ENCODE peak calls at places on chromosomes 2 and 18, in six cellular contexts. One of them, this sample, is unnamed. For H3K27me3, the result is how much of the 10 kb centered on the place peaks cover.

GRCh38 chr2:129253461-129253812 is 726.0 kb upstream of the RAB6C start:
- DNase-seq in heart left ventricle: no peak
- DNase-seq in mesendoderm: peak
- DNase-seq in lung: no peak
- DNase-seq in kidney epithelial cell: no peak
- DNase-seq in IMR-90: no peak
- DNase-seq in this sample: no peak

GRCh38 chr18:49548266-49548665 is 13.6 kb upstream of the LIPG start:
- DNase-seq in heart left ventricle: no peak
- DNase-seq in mesendoderm: no peak
- DNase-seq in lung: no peak
- DNase-seq in kidney epithelial cell: peak
- DNase-seq in IMR-90: peak
- DNase-seq in this sample: peak

GRCh38 chr2:175577405-175577986 is 396.0 kb upstream of the ATP5MC3 start:
- DNase-seq in heart left ventricle: no peak
- DNase-seq in mesendoderm: no peak
- DNase-seq in lung: no peak
- DNase-seq in kidney epithelial cell: no peak
- DNase-seq in IMR-90: no peak
- DNase-seq in this sample: no peak

GRCh38 chr2:67974564-67975430 is 88.0 kb downstream of the C1D start:
- DNase-seq in heart left ventricle: peak
- DNase-seq in mesendoderm: no peak
- DNase-seq in lung: peak
- DNase-seq in kidney epithelial cell: no peak
- DNase-seq in IMR-90: no peak
- DNase-seq in this sample: no peak

GRCh38 chr18:79798999-79799370 is 1.2 kb downstream of the KCNG2 start:
- DNase-seq in heart left ventricle: no peak
- DNase-seq in mesendoderm: no peak
- DNase-seq in lung: no peak
- DNase-seq in kidney epithelial cell: no peak
- DNase-seq in IMR-90: no peak
- DNase-seq in this sample: no peak

GRCh38 chr2:226427538-226428307 is 371.9 kb downstream of the IRS1 start:
- DNase-seq in heart left ventricle: no peak
- DNase-seq in mesendoderm: peak
- DNase-seq in lung: no peak
- DNase-seq in kidney epithelial cell: peak
- DNase-seq in IMR-90: peak
- DNase-seq in this sample: peak

GRCh38 chr2:229571243-229571642 is 143.1 kb downstream of the DNER start:
- DNase-seq in heart left ventricle: no peak
- DNase-seq in mesendoderm: no peak
- DNase-seq in lung: no peak
- DNase-seq in kidney epithelial cell: no peak
- DNase-seq in IMR-90: no peak
- DNase-seq in this sample: no peak

GRCh38 chr2:109369671-109370191 is 240.7 kb downstream of the SH3RF3 start:
- DNase-seq in heart left ventricle: no peak
- DNase-seq in mesendoderm: no peak
- DNase-seq in lung: no peak
- DNase-seq in kidney epithelial cell: no peak
- DNase-seq in IMR-90: no peak
- DNase-seq in this sample: peak

GRCh38 chr2:70703900-70704549 is 64.0 kb downstream of the ADD2 start:
- DNase-seq in heart left ventricle: no peak
- DNase-seq in mesendoderm: peak
- DNase-seq in lung: no peak
- DNase-seq in kidney epithelial cell: no peak
- DNase-seq in IMR-90: no peak
- DNase-seq in this sample: no peak

GRCh38 chr2:44918095-44918775 is 23.3 kb upstream of the SIX3 start:
- DNase-seq in heart left ventricle: no peak
- DNase-seq in mesendoderm: no peak
- DNase-seq in lung: no peak
- DNase-seq in kidney epithelial cell: peak
- DNase-seq in IMR-90: no peak
- DNase-seq in this sample: peak

GRCh38 chr2:2763351-2763997 is 432.4 kb upstream of the MYT1L start:
- DNase-seq in heart left ventricle: no peak
- DNase-seq in mesendoderm: no peak
- DNase-seq in lung: no peak
- DNase-seq in kidney epithelial cell: peak
- DNase-seq in IMR-90: no peak
- DNase-seq in this sample: no peak

GRCh38 chr2:98936917-98937351 is 909 bp upstream of the CRACDL start:
- DNase-seq in heart left ventricle: no peak
- DNase-seq in mesendoderm: peak
- DNase-seq in lung: no peak
- DNase-seq in kidney epithelial cell: no peak
- DNase-seq in IMR-90: no peak
- DNase-seq in this sample: no peak

GRCh38 chr2:98936133-98936916 is at the start of gene CRACDL:
- DNase-seq in heart left ventricle: no peak
- DNase-seq in mesendoderm: peak
- DNase-seq in lung: no peak
- DNase-seq in kidney epithelial cell: no peak
- DNase-seq in IMR-90: no peak
- DNase-seq in this sample: no peak

GRCh38 chr2:98932778-98933343 is 3.2 kb downstream of the CRACDL start:
- DNase-seq in heart left ventricle: no peak
- DNase-seq in mesendoderm: no peak
- DNase-seq in lung: no peak
- DNase-seq in kidney epithelial cell: no peak
- DNase-seq in IMR-90: no peak
- DNase-seq in this sample: no peak

GRCh38 chr2:98935777-98936132 is 270 bp downstream of the CRACDL start:
- DNase-seq in heart left ventricle: no peak
- DNase-seq in mesendoderm: no peak
- DNase-seq in lung: no peak
- DNase-seq in kidney epithelial cell: no peak
- DNase-seq in IMR-90: no peak
- DNase-seq in this sample: no peak

DNA sequence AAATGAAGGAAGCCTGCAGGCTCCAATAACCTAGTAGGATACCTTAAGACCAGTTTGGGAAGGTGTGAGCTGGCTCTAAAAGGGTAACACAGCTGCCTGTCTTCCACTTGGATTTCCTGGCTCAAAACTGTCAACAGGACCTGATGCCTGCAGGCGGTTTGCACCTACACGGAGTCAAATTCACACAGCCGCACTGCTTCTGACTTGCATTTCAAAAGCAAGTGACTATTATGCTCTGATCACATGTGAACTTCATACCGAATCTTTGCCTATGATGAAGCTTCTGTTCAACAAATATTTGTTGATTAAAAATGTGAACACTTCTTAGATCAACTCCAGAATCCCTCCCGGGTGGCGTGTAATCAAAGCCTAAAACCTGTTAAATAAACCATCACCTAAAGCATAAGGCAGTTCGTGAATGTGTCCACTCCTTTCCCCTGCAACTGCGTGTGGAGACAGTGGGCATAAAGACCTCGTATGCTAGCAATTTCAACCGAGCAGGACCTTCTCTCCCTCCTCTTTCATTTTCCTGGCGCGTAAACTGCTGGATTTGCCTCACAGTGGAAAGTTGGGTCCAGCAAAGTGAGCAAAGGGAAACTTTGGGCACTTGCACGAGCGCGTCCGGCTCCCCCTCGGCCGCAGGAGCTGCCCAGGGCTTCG is 784 bp downstream of the CRACDL start:
- DNase-seq in heart left ventricle: no peak
- DNase-seq in mesendoderm: no peak
- DNase-seq in lung: no peak
- DNase-seq in kidney epithelial cell: no peak
- DNase-seq in IMR-90: no peak
- DNase-seq in this sample: no peak
- H3K4me3 ChIP-seq in heart left ventricle: peak
- H3K4me3 ChIP-seq in mesendoderm: no peak
- H3K4me3 ChIP-seq in lung: peak
- H3K4me3 ChIP-seq in kidney epithelial cell: peak
- H3K4me3 ChIP-seq in IMR-90: no peak
- H3K4me3 ChIP-seq in this sample: no peak

GRCh38 chr2:237509151-237509550 is 22.1 kb downstream of the MLPH start:
- DNase-seq in heart left ventricle: no peak
- DNase-seq in mesendoderm: no peak
- DNase-seq in lung: no peak
- DNase-seq in kidney epithelial cell: no peak
- DNase-seq in IMR-90: no peak
- DNase-seq in this sample: no peak
- H3K27me3 ChIP-seq in heart left ventricle: under half
- H3K27me3 ChIP-seq in mesendoderm: under half
- H3K27me3 ChIP-seq in lung: under half
- H3K27me3 ChIP-seq in kidney epithelial cell: under half
- H3K27me3 ChIP-seq in IMR-90: under half
- H3K27me3 ChIP-seq in this sample: under half

GRCh38 chr18:28287146-28287545 is 110.2 kb upstream of the CDH2 start:
- DNase-seq in heart left ventricle: no peak
- DNase-seq in mesendoderm: peak
- DNase-seq in lung: no peak
- DNase-seq in kidney epithelial cell: no peak
- DNase-seq in IMR-90: no peak
- DNase-seq in this sample: no peak
- H3K4me3 ChIP-seq in heart left ventricle: no peak
- H3K4me3 ChIP-seq in mesendoderm: no peak
- H3K4me3 ChIP-seq in lung: no peak
- H3K4me3 ChIP-seq in kidney epithelial cell: no peak
- H3K4me3 ChIP-seq in IMR-90: no peak
- H3K4me3 ChIP-seq in this sample: no peak

GRCh38 chr2:86793752-86794151 is 3.0 kb upstream of the CD8A start:
- DNase-seq in heart left ventricle: no peak
- DNase-seq in mesendoderm: no peak
- DNase-seq in lung: no peak
- DNase-seq in kidney epithelial cell: no peak
- DNase-seq in IMR-90: no peak
- DNase-seq in this sample: no peak
- H3K27me3 ChIP-seq in heart left ventricle: under half
- H3K27me3 ChIP-seq in mesendoderm: under half
- H3K27me3 ChIP-seq in lung: under half
- H3K27me3 ChIP-seq in kidney epithelial cell: under half
- H3K27me3 ChIP-seq in IMR-90: half or more
- H3K27me3 ChIP-seq in this sample: under half

GRCh38 chr2:201232125-201232815 is 28.1 kb upstream of the CASP8 start:
- DNase-seq in heart left ventricle: peak
- DNase-seq in mesendoderm: peak
- DNase-seq in lung: peak
- DNase-seq in kidney epithelial cell: peak
- DNase-seq in IMR-90: peak
- DNase-seq in this sample: peak
- H3K4me3 ChIP-seq in heart left ventricle: no peak
- H3K4me3 ChIP-seq in mesendoderm: no peak
- H3K4me3 ChIP-seq in lung: no peak
- H3K4me3 ChIP-seq in kidney epithelial cell: no peak
- H3K4me3 ChIP-seq in IMR-90: no peak
- H3K4me3 ChIP-seq in this sample: no peak

DNA sequence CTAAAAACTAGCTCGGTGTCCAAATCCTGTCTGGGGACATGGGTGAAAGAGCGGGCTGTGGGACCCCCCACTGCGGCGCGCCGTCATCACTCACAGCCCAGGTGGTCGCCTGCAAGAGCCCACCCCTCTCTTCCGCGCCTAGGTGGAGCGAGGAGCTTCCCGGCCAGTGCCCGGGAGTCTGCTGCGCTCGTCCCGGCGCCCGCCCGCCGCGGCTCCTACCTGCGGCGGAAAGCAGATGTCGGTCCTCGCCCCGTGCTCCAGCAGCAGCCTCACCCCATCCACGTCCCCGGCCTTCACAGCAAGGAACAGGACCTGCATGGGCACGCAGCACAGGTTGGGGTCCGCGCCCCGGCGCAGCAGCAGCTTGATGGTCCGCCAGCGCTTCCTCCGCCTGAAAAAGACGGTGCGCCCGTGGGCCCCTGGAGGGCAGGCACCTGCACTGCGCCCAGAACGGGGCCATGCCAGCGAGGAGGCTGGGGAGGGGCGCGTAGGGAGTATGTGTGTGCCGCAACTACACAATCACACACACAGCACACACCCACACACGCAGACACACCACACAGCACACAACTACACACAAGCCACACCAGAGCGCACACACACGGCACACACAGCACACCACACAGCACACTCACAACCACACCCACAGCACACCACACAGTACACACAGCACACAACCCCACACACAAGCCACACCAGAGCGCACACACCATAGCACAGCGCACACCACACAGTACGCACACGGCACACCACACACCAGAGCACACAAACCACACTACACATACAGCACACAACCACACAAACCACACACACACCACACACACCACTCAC is 37.4 kb downstream of the ANKMY1 start:
- DNase-seq in heart left ventricle: no peak
- DNase-seq in mesendoderm: peak
- DNase-seq in lung: no peak
- DNase-seq in kidney epithelial cell: no peak
- DNase-seq in IMR-90: no peak
- DNase-seq in this sample: peak
- H3K27me3 ChIP-seq in heart left ventricle: under half
- H3K27me3 ChIP-seq in mesendoderm: under half
- H3K27me3 ChIP-seq in lung: under half
- H3K27me3 ChIP-seq in kidney epithelial cell: under half
- H3K27me3 ChIP-seq in IMR-90: under half
- H3K27me3 ChIP-seq in this sample: under half

This sample was measured in SJSA1.